ENCODE peak calls at places on chromosomes 12 and 14, in seven cellular contexts. S, K, B, D, H, G and X are unnamed samples.

GRCh38 chr14:47852278-47852677 is 176.9 kb upstream of the MDGA2 start:
- DNase-seq in S (no peak), K (no peak), B (no peak), D (no peak), H (no peak), G (no peak), X (no peak)

GRCh38 chr12:81558031-81558430 is 201.1 kb downstream of the PPFIA2 start:
- DNase-seq in S (no peak), K (no peak), B (no peak), D (peak), H (no peak), G (no peak), X (no peak)

GRCh38 chr12:53726946-53727309 is 324 bp downstream of the CALCOCO1 start:
- DNase-seq in S (no peak), K (no peak), B (no peak), D (peak), H (no peak), G (no peak), X (no peak)

GRCh38 chr12:12723681-12724420 is 6.7 kb downstream of the CDKN1B start:
- DNase-seq in S (peak), K (peak), B (peak), D (no peak), H (no peak), G (no peak), X (no peak)

GRCh38 chr14:53306267-53306721 is 153.2 kb upstream of the DDHD1 start:
- DNase-seq in S (peak), K (peak), B (peak), D (peak), H (no peak), G (peak), X (peak)

GRCh38 chr12:96886998-96887677 is 19.9 kb upstream of the NEDD1 start:
- DNase-seq in S (no peak), K (no peak), B (peak), D (peak), H (no peak), G (no peak), X (no peak)

GRCh38 chr14:99818503-99819036 is 25.4 kb downstream of the EML1 start:
- DNase-seq in S (no peak), K (no peak), B (no peak), D (no peak), H (no peak), G (no peak), X (no peak)

GRCh38 chr12:19382111-19382526 is 57.2 kb upstream of the AEBP2 start:
- DNase-seq in S (no peak), K (peak), B (peak), D (peak), H (peak), G (peak), X (peak)

GRCh38 chr14:89188492-89188891 is 228.5 kb downstream of the FOXN3 start:
- DNase-seq in S (no peak), K (no peak), B (no peak), D (no peak), H (no peak), G (no peak), X (no peak)

GRCh38 chr14:100586520-100587247 is 533 bp downstream of the BEGAIN start:
- DNase-seq in S (peak), K (peak), B (no peak), D (no peak), H (no peak), G (no peak), X (no peak)

GRCh38 chr12:52037248-52037861 is 13.9 kb upstream of the NR4A1 start:
- DNase-seq in S (peak), K (peak), B (no peak), D (peak), H (no peak), G (peak), X (no peak)

GRCh38 chr12:59548930-59549329 is 46.9 kb upstream of the SLC16A7 start:
- DNase-seq in S (no peak), K (no peak), B (no peak), D (no peak), H (no peak), G (no peak), X (no peak)

GRCh38 chr12:64160718-64161060 is 61.4 kb downstream of the KICS2 start:
- DNase-seq in S (no peak), K (no peak), B (peak), D (peak), H (no peak), G (no peak), X (peak)

GRCh38 chr12:23084236-23084995 is 459.4 kb downstream of the ETNK1 start:
- DNase-seq in S (no peak), K (no peak), B (peak), D (peak), H (no peak), G (no peak), X (peak)

GRCh38 chr12:79643821-79644220 is 46.9 kb downstream of the PAWR start:
- DNase-seq in S (no peak), K (no peak), B (no peak), D (no peak), H (no peak), G (no peak), X (no peak)

GRCh38 chr12:123150804-123151678 is at the start of gene PITPNM2:
- DNase-seq in S (peak), K (peak), B (peak), D (peak), H (no peak), G (peak), X (peak)

GRCh38 chr14:64502476-64503183 is 1.0 kb downstream of the ZBTB25 start:
- DNase-seq in S (no peak), K (no peak), B (peak), D (peak), H (no peak), G (no peak), X (no peak)

GRCh38 chr12:131896080-131896810 is 1.8 kb downstream of the ULK1 start:
- DNase-seq in S (peak), K (peak), B (peak), D (peak), H (no peak), G (peak), X (peak)

GRCh38 chr12:64780220-64780530 is 21.0 kb upstream of the GNS start:
- DNase-seq in S (no peak), K (no peak), B (no peak), D (no peak), H (no peak), G (no peak), X (no peak)

GRCh38 chr12:81811778-81812125 is 52.6 kb upstream of the PPFIA2 start:
- DNase-seq in S (no peak), K (no peak), B (no peak), D (no peak), H (no peak), G (no peak), X (no peak)

GRCh38 chr12:56941299-56942017 is 7.2 kb upstream of the SDR9C7 start:
- DNase-seq in S (no peak), K (no peak), B (no peak), D (peak), H (peak), G (no peak), X (peak)

GRCh38 chr12:27782481-27782880 is 2.4 kb upstream of the MANSC4 start:
- DNase-seq in S (no peak), K (no peak), B (no peak), D (no peak), H (no peak), G (no peak), X (no peak)

GRCh38 chr12:131755305-131756113 is 44.6 kb downstream of the SFSWAP start:
- DNase-seq in S (no peak), K (no peak), B (no peak), D (peak), H (no peak), G (no peak), X (no peak)

GRCh38 chr14:54564799-54565235 is 2.1 kb upstream of the SAMD4A start:
- DNase-seq in S (no peak), K (no peak), B (peak), D (peak), H (no peak), G (no peak), X (peak)

GRCh38 chr14:76922599-76922998 is 96.4 kb downstream of the LRRC74A start:
- DNase-seq in S (no peak), K (no peak), B (no peak), D (peak), H (no peak), G (no peak), X (no peak)

GRCh38 chr12:47790676-47791350 is 17.8 kb downstream of the SLC48A1 start:
- DNase-seq in S (peak), K (no peak), B (no peak), D (no peak), H (no peak), G (no peak), X (no peak)

GRCh38 chr12:90061834-90062233 is 353.2 kb upstream of the ATP2B1 start:
- DNase-seq in S (no peak), K (no peak), B (peak), D (no peak), H (no peak), G (no peak), X (no peak)

GRCh38 chr12:121132601-121133481 is at the start of gene P2RX7:
- DNase-seq in S (peak), K (peak), B (peak), D (peak), H (peak), G (peak), X (peak)

GRCh38 chr12:44817687-44818086 is 58.4 kb downstream of the NELL2 start:
- DNase-seq in S (no peak), K (no peak), B (no peak), D (no peak), H (no peak), G (no peak), X (no peak)

GRCh38 chr14:92121207-92121669 is 268 bp downstream of the NDUFB1 start:
- DNase-seq in S (peak), K (peak), B (peak), D (peak), H (no peak), G (peak), X (peak)

GRCh38 chr14:44829021-44829420 is 132.7 kb downstream of the KLHL28 start:
- DNase-seq in S (no peak), K (no peak), B (no peak), D (no peak), H (no peak), G (no peak), X (no peak)

GRCh38 chr12:3641428-3641883 is 111.5 kb downstream of the CRACR2A start:
- DNase-seq in S (no peak), K (no peak), B (peak), D (peak), H (peak), G (no peak), X (peak)
- TF ChIP-seq CTCF in S (no peak), K (no peak), B (no peak), D (no peak), H (no peak), G (no peak), X (no peak)

GRCh38 chr14:50469982-50470381 is 62.4 kb downstream of the MAP4K5 start:
- DNase-seq in S (no peak), K (no peak), B (no peak), D (no peak), H (no peak), G (no peak), X (no peak)
- TF ChIP-seq CTCF in S (no peak), K (no peak), B (no peak), D (no peak), H (no peak), G (no peak), X (no peak)

DNA sequence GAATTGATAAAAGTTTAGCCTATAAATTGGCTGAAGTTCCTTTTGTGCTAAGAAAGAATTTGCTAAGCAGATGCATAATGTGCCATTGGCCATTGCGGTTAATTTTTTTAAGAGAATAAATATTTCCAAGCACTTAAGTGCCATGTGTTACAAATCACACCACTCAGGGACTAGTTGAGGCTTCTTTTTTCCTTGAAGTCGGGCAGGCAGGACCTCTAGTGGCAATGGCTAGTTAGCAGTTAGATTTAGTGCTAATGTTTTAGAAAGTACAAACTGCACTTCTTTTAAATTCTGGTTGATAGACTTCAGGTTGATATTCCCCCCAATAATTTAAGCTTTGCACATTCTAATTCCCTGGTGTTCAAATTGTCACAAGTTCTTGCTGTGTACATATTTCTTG is 294.3 kb downstream of the APAF1 start:
- DNase-seq in S (no peak), K (no peak), B (peak), D (peak), H (peak), G (no peak), X (no peak)
- TF ChIP-seq CTCF in S (peak), K (peak), B (peak), D (peak), H (peak), G (no peak), X (peak)

DNA sequence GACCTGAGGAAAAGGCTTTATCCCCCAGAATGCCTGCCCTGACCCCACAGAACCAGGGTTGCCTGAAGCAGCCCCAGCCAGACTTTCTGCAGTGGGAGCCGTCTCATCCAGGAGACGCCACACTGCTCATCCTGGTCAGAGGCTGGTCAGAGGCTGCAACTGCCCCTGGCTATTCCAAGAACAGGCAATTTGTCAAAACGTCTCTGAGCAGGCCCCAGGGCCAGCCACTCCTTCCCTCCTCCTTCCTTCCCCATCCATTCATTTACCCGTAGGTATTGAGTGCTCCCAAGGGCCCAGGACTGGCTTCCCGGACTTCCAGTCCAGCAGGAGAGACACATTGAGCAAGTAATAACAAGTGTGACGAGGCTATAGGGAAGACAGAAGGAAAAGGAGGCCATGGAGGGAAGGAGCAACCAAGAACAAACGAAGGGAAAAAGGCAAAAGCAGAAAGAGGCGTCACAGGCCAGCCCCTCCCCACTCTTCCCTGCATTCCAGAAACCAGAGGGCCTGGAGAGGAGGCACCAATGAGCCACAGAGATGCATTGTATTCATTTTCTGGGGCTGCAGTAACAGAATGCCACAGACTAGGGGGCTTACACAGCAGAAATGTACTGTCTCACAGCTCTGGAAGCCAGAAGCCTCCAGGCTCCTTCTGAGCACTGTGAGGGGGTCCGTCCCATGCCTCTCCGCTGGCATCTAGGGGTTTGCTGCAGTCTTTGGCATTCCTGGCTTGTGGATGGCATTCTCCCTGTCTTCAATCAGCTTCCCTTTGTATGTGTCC is 21.0 kb upstream of the CD9 start:
- DNase-seq in S (no peak), K (no peak), B (peak), D (peak), H (no peak), G (no peak), X (peak)
- TF ChIP-seq CTCF in S (no peak), K (no peak), B (peak), D (peak), H (peak), G (no peak), X (peak)

DNA sequence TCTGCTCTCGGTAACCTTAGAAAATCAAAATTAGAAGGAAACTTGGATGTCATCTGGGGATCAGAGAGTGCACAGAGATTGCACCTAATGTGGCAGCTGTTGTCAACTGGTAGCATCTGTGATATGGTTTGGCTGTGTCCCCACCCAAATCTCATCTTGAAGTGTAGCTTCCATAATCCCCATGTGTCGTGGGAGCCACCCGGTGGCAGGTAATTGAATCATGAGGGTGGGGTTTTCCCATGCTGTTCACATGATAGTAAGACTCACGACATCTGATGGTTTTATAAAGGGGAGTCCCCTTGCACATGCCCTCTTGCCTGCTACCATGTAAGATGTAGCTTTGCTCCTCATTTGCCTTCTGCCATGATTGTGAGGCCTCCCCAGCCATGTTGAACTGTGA is 127.7 kb upstream of the SRRM4 start:
- DNase-seq in S (no peak), K (no peak), B (no peak), D (no peak), H (no peak), G (no peak), X (no peak)
- TF ChIP-seq CTCF in S (peak), K (peak), B (no peak), D (no peak), H (no peak), G (no peak), X (peak)

DNA sequence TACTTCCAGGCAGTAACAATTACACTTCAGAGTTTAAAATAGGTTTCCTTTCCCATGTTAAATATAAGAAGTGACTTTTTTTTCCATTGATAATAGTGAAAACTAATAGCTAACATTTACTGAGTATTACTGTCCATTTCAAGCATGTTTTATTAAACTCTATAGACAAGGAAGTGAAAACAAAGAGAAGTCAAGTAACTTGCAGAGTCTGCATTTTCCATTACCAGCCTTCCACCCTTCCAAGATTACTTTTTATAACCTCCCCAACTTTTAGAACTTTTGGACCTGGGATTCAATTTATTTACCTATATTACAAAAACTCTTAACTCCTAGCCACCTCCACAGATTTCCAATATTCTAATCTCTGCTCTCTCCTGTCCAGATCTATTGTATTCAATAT is 67.7 kb downstream of the SEC23A start:
- DNase-seq in S (no peak), K (no peak), B (no peak), D (no peak), H (no peak), G (no peak), X (no peak)
- TF ChIP-seq CTCF in S (no peak), K (no peak), B (no peak), D (no peak), H (no peak), G (no peak), X (no peak)

GRCh38 chr12:66446276-66446675 is 144.0 kb downstream of the HELB start:
- DNase-seq in S (no peak), K (no peak), B (no peak), D (no peak), H (no peak), G (no peak), X (no peak)
- TF ChIP-seq CTCF in S (no peak), K (no peak), B (no peak), D (no peak), H (no peak), G (no peak), X (no peak)

GRCh38 chr14:49768301-49769121 is 558 bp downstream of the KLHDC2 start:
- DNase-seq in S (peak), K (peak), B (peak), D (peak), H (no peak), G (peak), X (peak)

GRCh38 chr14:49769581-49770211 is 1.7 kb downstream of the KLHDC2 start:
- DNase-seq in S (no peak), K (no peak), B (no peak), D (no peak), H (no peak), G (no peak), X (no peak)

GRCh38 chr14:49766839-49767238 is 1.1 kb upstream of the KLHDC2 start:
- DNase-seq in S (no peak), K (no peak), B (no peak), D (no peak), H (no peak), G (no peak), X (no peak)

GRCh38 chr14:49769171-49769570 is 1.2 kb downstream of the KLHDC2 start:
- DNase-seq in S (no peak), K (no peak), B (no peak), D (peak), H (no peak), G (no peak), X (peak)

GRCh38 chr14:49767473-49768300 is at the start of gene KLHDC2:
- DNase-seq in S (peak), K (peak), B (peak), D (peak), H (peak), G (peak), X (peak)
- TF ChIP-seq CTCF in S (no peak), K (peak), B (peak), D (no peak), H (no peak), G (peak), X (peak)